ENCODE peak calls at places on chromosomes 6 and 20, in seven cellular contexts. P is renal cortical epithelial cell; K is ureter; L is T-helper 2 cell; M is activated naive CD4-positive, alpha-beta T cell; N is HCEC 1CT; Z is Daoy. V is an unnamed sample.

GRCh38 chr6:169851641-169852503 is 100.5 kb downstream of the ERMARD start:
- DNase-seq in N (no peak), L (no peak), M (no peak), Z (peak), P (no peak), K (peak), V (no peak)

GRCh38 chr20:37422791-37423286 is 76.9 kb downstream of the SRC start:
- DNase-seq in L (no peak), N (no peak), M (no peak), K (no peak), P (no peak), Z (no peak), V (no peak)

GRCh38 chr6:113352029-113352801 is 504.9 kb upstream of the MARCKS start:
- DNase-seq in N (peak), L (no peak), P (peak), M (no peak), Z (peak), K (no peak), V (no peak)

GRCh38 chr6:21046276-21046675 is 512.0 kb downstream of the CDKAL1 start:
- DNase-seq in L (no peak), Z (no peak), M (no peak), K (no peak), N (no peak), P (peak), V (no peak)

GRCh38 chr20:41135187-41135887 is 2.0 kb upstream of the PLCG1 start:
- DNase-seq in L (peak), M (peak), Z (peak), K (no peak), N (no peak), P (no peak), V (no peak)

GRCh38 chr6:4957521-4958231 is 46.2 kb downstream of the RPP40 start:
- DNase-seq in Z (no peak), M (no peak), K (no peak), L (no peak), N (no peak), P (no peak), V (no peak)

GRCh38 chr6:125747589-125748533 is 1.6 kb upstream of the HEY2 start:
- DNase-seq in L (no peak), N (no peak), K (no peak), P (no peak), Z (peak), M (peak), V (no peak)

GRCh38 chr20:58545565-58546195 is 30.5 kb upstream of the APCDD1L start:
- DNase-seq in Z (peak), M (no peak), K (no peak), L (no peak), N (no peak), P (no peak), V (no peak)

GRCh38 chr20:45061244-45061643 is 39.7 kb downstream of the KCNS1 start:
- DNase-seq in Z (peak), M (no peak), L (no peak), K (no peak), P (peak), N (peak), V (no peak)

GRCh38 chr6:134729590-134729989 is 220.3 kb downstream of the ALDH8A1 start:
- DNase-seq in P (no peak), M (no peak), L (no peak), K (no peak), N (no peak), Z (no peak), V (no peak)

GRCh38 chr20:40688129-40689099 is 622 bp downstream of the MAFB start:
- DNase-seq in K (no peak), P (no peak), N (peak), Z (peak), L (no peak), M (no peak), V (no peak)

GRCh38 chr20:1879369-1879768 is 15.8 kb upstream of the SIRPA start:
- DNase-seq in N (no peak), M (no peak), L (no peak), Z (no peak), P (no peak), K (no peak), V (no peak)

GRCh38 chr6:167699141-167700036 is 127.3 kb upstream of the AFDN start:
- DNase-seq in Z (peak), N (no peak), L (peak), K (peak), P (peak), M (peak), V (peak)

GRCh38 chr20:48908661-48909316 is 12.7 kb upstream of the ARFGEF2 start:
- DNase-seq in N (no peak), Z (no peak), K (no peak), L (no peak), P (no peak), M (no peak), V (no peak)

GRCh38 chr6:122997541-122998150 is 1.6 kb downstream of the CLVS2 start:
- DNase-seq in Z (no peak), M (no peak), N (no peak), L (no peak), P (no peak), K (no peak), V (no peak)

GRCh38 chr6:54574671-54575070 is 266.4 kb downstream of the TINAG start:
- DNase-seq in P (no peak), N (no peak), Z (no peak), L (no peak), M (no peak), K (no peak), V (no peak)

V was measured in tibial nerve.